ENCODE peak calls at places on chromosomes 1 and 21, in nine cellular contexts. One of them, this sample, is unnamed.

GRCh38 chr21:27725916-27726315 is 759.0 kb upstream of the ADAMTS5 start:
- DNase-seq in brain microvascular endothelial cell: peak; percentile 24
- DNase-seq in HCT116: no peak
- DNase-seq in stomach: no peak
- DNase-seq in tibial artery: no peak
- DNase-seq in small intestine: no peak
- DNase-seq in spleen: no peak
- DNase-seq in CD4-positive, CD25-positive, alpha-beta regulatory T cell: no peak
- DNase-seq in tibial nerve: no peak
- DNase-seq in this sample: no peak

GRCh38 chr1:197200468-197200899 is 54.0 kb upstream of the ASPM start:
- DNase-seq in brain microvascular endothelial cell: no peak
- DNase-seq in HCT116: no peak
- DNase-seq in stomach: no peak
- DNase-seq in tibial artery: peak; percentile 38
- DNase-seq in small intestine: no peak
- DNase-seq in spleen: no peak
- DNase-seq in CD4-positive, CD25-positive, alpha-beta regulatory T cell: peak; percentile 63
- DNase-seq in tibial nerve: peak; percentile 23
- DNase-seq in this sample: no peak

GRCh38 chr1:201763439-201764140 is 65.4 kb upstream of the IPO9 start:
- DNase-seq in brain microvascular endothelial cell: no peak
- DNase-seq in HCT116: no peak
- DNase-seq in stomach: no peak
- DNase-seq in tibial artery: no peak
- DNase-seq in small intestine: no peak
- DNase-seq in spleen: no peak
- DNase-seq in CD4-positive, CD25-positive, alpha-beta regulatory T cell: no peak
- DNase-seq in tibial nerve: no peak
- DNase-seq in this sample: no peak

GRCh38 chr1:83692524-83693336 is 306.2 kb downstream of the TTLL7 start:
- DNase-seq in brain microvascular endothelial cell: peak; percentile 37
- DNase-seq in HCT116: no peak
- DNase-seq in stomach: no peak
- DNase-seq in tibial artery: no peak
- DNase-seq in small intestine: peak; percentile 33
- DNase-seq in spleen: peak; percentile 67
- DNase-seq in CD4-positive, CD25-positive, alpha-beta regulatory T cell: peak; percentile 51
- DNase-seq in tibial nerve: no peak
- DNase-seq in this sample: no peak

GRCh38 chr1:86704972-86705632 is 726 bp downstream of the SH3GLB1 start:
- DNase-seq in brain microvascular endothelial cell: peak; percentile 44
- DNase-seq in HCT116: peak; percentile 8
- DNase-seq in stomach: peak; percentile 49
- DNase-seq in tibial artery: peak; percentile 57
- DNase-seq in small intestine: peak; percentile 68
- DNase-seq in spleen: no peak
- DNase-seq in CD4-positive, CD25-positive, alpha-beta regulatory T cell: peak; percentile 66
- DNase-seq in tibial nerve: peak; percentile 47
- DNase-seq in this sample: no peak

GRCh38 chr1:2274231-2274967 is 46.3 kb downstream of the SKI start:
- DNase-seq in brain microvascular endothelial cell: no peak
- DNase-seq in HCT116: no peak
- DNase-seq in stomach: no peak
- DNase-seq in tibial artery: no peak
- DNase-seq in small intestine: no peak
- DNase-seq in spleen: no peak
- DNase-seq in CD4-positive, CD25-positive, alpha-beta regulatory T cell: no peak
- DNase-seq in tibial nerve: no peak
- DNase-seq in this sample: no peak

GRCh38 chr1:224182866-224183590 is at the start of gene DEGS1:
- DNase-seq in brain microvascular endothelial cell: peak; percentile 62
- DNase-seq in HCT116: peak; percentile 40
- DNase-seq in stomach: peak; percentile 88
- DNase-seq in tibial artery: peak; percentile 71
- DNase-seq in small intestine: peak; percentile 77
- DNase-seq in spleen: peak; percentile 97
- DNase-seq in CD4-positive, CD25-positive, alpha-beta regulatory T cell: peak; percentile 88
- DNase-seq in tibial nerve: peak; percentile 64
- DNase-seq in this sample: peak; percentile 50

GRCh38 chr1:39720094-39720999 is 18.3 kb upstream of the PPIE start:
- DNase-seq in brain microvascular endothelial cell: peak; percentile 24
- DNase-seq in HCT116: peak; percentile 48
- DNase-seq in stomach: no peak
- DNase-seq in tibial artery: no peak
- DNase-seq in small intestine: peak; percentile 80
- DNase-seq in spleen: no peak
- DNase-seq in CD4-positive, CD25-positive, alpha-beta regulatory T cell: peak; percentile 79
- DNase-seq in tibial nerve: no peak
- DNase-seq in this sample: no peak

GRCh38 chr1:207459008-207459407 is 4.9 kb downstream of the CR2 start:
- DNase-seq in brain microvascular endothelial cell: no peak
- DNase-seq in HCT116: no peak
- DNase-seq in stomach: no peak
- DNase-seq in tibial artery: no peak
- DNase-seq in small intestine: peak; percentile 25
- DNase-seq in spleen: no peak
- DNase-seq in CD4-positive, CD25-positive, alpha-beta regulatory T cell: peak; percentile 67
- DNase-seq in tibial nerve: no peak
- DNase-seq in this sample: no peak
- H3K27ac ChIP-seq in brain microvascular endothelial cell: no peak overlapping the region
- H3K27ac ChIP-seq in HCT116: no peak overlapping the region
- H3K27ac ChIP-seq in stomach: no peak overlapping the region
- H3K27ac ChIP-seq in tibial artery: no peak overlapping the region
- H3K27ac ChIP-seq in small intestine: no peak overlapping the region
- H3K27ac ChIP-seq in spleen: peak overlapping the region; percentile 2
- H3K27ac ChIP-seq in CD4-positive, CD25-positive, alpha-beta regulatory T cell: no peak overlapping the region
- H3K27ac ChIP-seq in tibial nerve: no peak overlapping the region
- H3K27ac ChIP-seq in this sample: no peak overlapping the region

DNA sequence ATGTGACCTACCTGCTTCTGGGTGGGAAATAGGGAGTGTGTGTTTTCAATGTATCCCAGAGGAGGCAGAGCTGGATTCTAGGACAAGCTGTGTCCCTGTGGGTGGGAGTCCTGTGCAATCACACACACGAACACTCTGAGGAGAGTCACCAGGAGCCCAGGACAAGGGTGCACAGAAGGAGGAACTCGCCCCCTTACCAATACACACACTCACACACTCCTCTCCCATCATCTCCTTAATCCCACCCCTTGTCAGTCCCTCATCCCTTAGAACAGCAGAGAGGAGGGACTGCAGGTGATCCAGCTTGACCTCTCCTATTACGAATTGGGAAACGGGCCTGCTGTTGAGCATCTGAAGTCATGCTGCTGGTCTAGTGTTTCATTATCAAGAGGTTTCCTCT is 8.5 kb upstream of the MYBPHL start:
- DNase-seq in brain microvascular endothelial cell: no peak
- DNase-seq in HCT116: no peak
- DNase-seq in stomach: no peak
- DNase-seq in tibial artery: no peak
- DNase-seq in small intestine: no peak
- DNase-seq in spleen: no peak
- DNase-seq in CD4-positive, CD25-positive, alpha-beta regulatory T cell: no peak
- DNase-seq in tibial nerve: no peak
- DNase-seq in this sample: no peak
- H3K36me3 ChIP-seq in brain microvascular endothelial cell: peaks cover 48% of the 10 kb centered on the region
- H3K36me3 ChIP-seq in HCT116: no peaks in the 10 kb centered on the region
- H3K36me3 ChIP-seq in stomach: peaks cover 96% of the 10 kb centered on the region
- H3K36me3 ChIP-seq in tibial artery: peaks cover 98% of the 10 kb centered on the region
- H3K36me3 ChIP-seq in small intestine: peaks cover 5% of the 10 kb centered on the region
- H3K36me3 ChIP-seq in spleen: peaks cover 55% of the 10 kb centered on the region
- H3K36me3 ChIP-seq in CD4-positive, CD25-positive, alpha-beta regulatory T cell: no peaks in the 10 kb centered on the region
- H3K36me3 ChIP-seq in tibial nerve: no peaks in the 10 kb centered on the region
- H3K36me3 ChIP-seq in this sample: peaks cover 10% of the 10 kb centered on the region

GRCh38 chr1:942411-942821 is 16.6 kb downstream of the NOC2L start:
- DNase-seq in brain microvascular endothelial cell: no peak
- DNase-seq in HCT116: no peak
- DNase-seq in stomach: no peak
- DNase-seq in tibial artery: no peak
- DNase-seq in small intestine: no peak
- DNase-seq in spleen: no peak
- DNase-seq in CD4-positive, CD25-positive, alpha-beta regulatory T cell: no peak
- DNase-seq in tibial nerve: no peak
- DNase-seq in this sample: no peak

GRCh38 chr1:942864-943533 is 16.1 kb downstream of the NOC2L start:
- DNase-seq in brain microvascular endothelial cell: peak; percentile 56
- DNase-seq in HCT116: no peak
- DNase-seq in stomach: no peak
- DNase-seq in tibial artery: no peak
- DNase-seq in small intestine: no peak
- DNase-seq in spleen: no peak
- DNase-seq in CD4-positive, CD25-positive, alpha-beta regulatory T cell: no peak
- DNase-seq in tibial nerve: no peak
- DNase-seq in this sample: no peak

GRCh38 chr1:944341-945325 is 14.4 kb downstream of the NOC2L start:
- DNase-seq in brain microvascular endothelial cell: no peak
- DNase-seq in HCT116: no peak
- DNase-seq in stomach: no peak
- DNase-seq in tibial artery: no peak
- DNase-seq in small intestine: no peak
- DNase-seq in spleen: no peak
- DNase-seq in CD4-positive, CD25-positive, alpha-beta regulatory T cell: no peak
- DNase-seq in tibial nerve: no peak
- DNase-seq in this sample: no peak

GRCh38 chr1:941588-942383 is 17.3 kb downstream of the NOC2L start:
- DNase-seq in brain microvascular endothelial cell: peak; percentile 63
- DNase-seq in HCT116: no peak
- DNase-seq in stomach: peak; percentile 73
- DNase-seq in tibial artery: peak; percentile 71
- DNase-seq in small intestine: peak; percentile 59
- DNase-seq in spleen: no peak
- DNase-seq in CD4-positive, CD25-positive, alpha-beta regulatory T cell: no peak
- DNase-seq in tibial nerve: no peak
- DNase-seq in this sample: no peak

DNA sequence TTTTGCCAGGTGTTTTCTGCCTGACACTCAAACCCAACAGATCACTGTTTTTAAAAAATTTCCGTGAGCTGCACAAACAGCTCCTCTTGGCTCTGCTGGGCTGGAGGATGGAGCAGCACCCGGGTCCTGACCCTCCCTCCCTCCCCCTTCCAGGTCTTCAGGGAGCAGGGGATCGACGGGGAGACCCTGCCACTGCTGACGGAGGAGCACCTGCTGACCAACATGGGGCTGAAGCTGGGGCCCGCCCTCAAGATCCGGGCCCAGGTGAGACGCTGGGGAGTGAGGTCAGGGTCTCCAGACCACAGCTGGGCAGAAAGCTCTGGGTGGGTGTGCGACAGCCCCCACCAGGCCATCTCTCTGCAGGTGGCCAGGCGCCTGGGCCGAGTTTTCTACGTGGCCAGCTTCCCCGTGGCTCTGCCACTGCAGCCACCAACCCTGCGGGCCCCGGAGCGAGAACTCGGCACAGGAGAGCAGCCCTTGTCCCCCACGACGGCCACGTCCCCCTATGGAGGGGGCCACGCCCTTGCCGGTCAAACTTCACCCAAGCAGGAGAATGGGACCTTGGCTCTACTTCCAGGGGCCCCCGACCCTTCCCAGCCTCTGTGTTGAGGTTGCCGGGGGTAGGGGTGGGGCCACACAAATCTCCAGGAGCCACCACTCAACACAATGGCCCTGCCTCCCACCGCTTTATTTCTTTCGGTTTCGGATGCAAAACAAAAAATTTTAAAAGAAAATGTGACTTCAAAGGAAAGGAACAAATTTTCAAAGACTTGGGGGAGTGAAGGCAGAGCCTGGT is 15.3 kb downstream of the NOC2L start:
- DNase-seq in brain microvascular endothelial cell: no peak
- DNase-seq in HCT116: no peak
- DNase-seq in stomach: no peak
- DNase-seq in tibial artery: no peak
- DNase-seq in small intestine: no peak
- DNase-seq in spleen: no peak
- DNase-seq in CD4-positive, CD25-positive, alpha-beta regulatory T cell: no peak
- DNase-seq in tibial nerve: no peak
- DNase-seq in this sample: no peak
- H3K27me3 ChIP-seq in brain microvascular endothelial cell: peaks cover 4% of the 10 kb centered on the region
- H3K27me3 ChIP-seq in HCT116: peaks cover 10% of the 10 kb centered on the region
- H3K27me3 ChIP-seq in stomach: no peaks in the 10 kb centered on the region
- H3K27me3 ChIP-seq in tibial artery: no peaks in the 10 kb centered on the region
- H3K27me3 ChIP-seq in small intestine: peaks cover 4% of the 10 kb centered on the region
- H3K27me3 ChIP-seq in spleen: peaks cover 49% of the 10 kb centered on the region
- H3K27me3 ChIP-seq in CD4-positive, CD25-positive, alpha-beta regulatory T cell: no peaks in the 10 kb centered on the region
- H3K27me3 ChIP-seq in tibial nerve: no peaks in the 10 kb centered on the region
- H3K27me3 ChIP-seq in this sample: peaks cover 25% of the 10 kb centered on the region

DNA sequence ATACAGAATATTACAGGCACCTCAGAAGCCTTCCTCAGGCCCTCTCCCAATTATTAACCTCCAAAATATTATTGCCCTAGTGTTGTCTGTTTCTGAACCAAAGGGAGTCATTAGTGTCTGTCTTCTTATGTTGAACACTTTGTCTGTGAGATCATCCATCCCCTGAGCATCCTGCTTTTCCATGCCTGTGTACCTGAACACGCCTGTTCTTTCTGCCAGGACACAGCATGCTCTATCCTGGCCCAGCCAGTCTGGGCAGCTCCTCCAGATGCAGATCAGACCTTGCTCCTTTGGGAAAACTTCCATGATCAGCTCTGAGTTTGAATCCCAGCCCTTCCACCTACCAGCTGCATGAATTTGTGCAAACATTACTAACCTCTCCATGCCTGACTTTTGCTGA is 11.0 kb upstream of the CDC42 start:
- DNase-seq in brain microvascular endothelial cell: no peak
- DNase-seq in HCT116: no peak
- DNase-seq in stomach: no peak
- DNase-seq in tibial artery: no peak
- DNase-seq in small intestine: no peak
- DNase-seq in spleen: peak; percentile 36
- DNase-seq in CD4-positive, CD25-positive, alpha-beta regulatory T cell: no peak
- DNase-seq in tibial nerve: no peak
- DNase-seq in this sample: no peak
- H3K27ac ChIP-seq in brain microvascular endothelial cell: no peak overlapping the region
- H3K27ac ChIP-seq in HCT116: no peak overlapping the region
- H3K27ac ChIP-seq in stomach: no peak overlapping the region
- H3K27ac ChIP-seq in tibial artery: no peak overlapping the region
- H3K27ac ChIP-seq in small intestine: no peak overlapping the region
- H3K27ac ChIP-seq in spleen: peak overlapping the region; percentile 89
- H3K27ac ChIP-seq in CD4-positive, CD25-positive, alpha-beta regulatory T cell: peak overlapping the region; percentile 97
- H3K27ac ChIP-seq in tibial nerve: no peak overlapping the region
- H3K27ac ChIP-seq in this sample: peak overlapping the region; percentile 85

DNA sequence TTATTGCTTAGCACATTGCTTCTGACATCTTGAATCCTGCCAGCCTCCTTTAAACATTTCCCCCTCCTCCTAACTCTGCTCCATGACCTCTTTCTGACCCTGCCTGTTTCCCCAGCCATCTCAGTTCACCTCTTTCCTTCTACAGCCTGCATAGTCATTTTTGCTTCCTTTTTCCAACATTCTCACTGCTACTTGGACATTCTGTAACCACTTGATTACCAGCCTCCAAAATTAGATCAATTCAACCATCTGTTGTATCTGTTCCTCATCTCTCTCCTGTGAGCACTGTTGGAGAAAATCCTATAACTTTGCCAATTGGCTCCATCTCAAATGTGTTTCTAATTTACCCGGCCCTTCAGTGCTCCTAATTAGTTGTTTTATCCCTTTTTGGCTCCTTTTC is 27.5 kb upstream of the GPR88 start:
- DNase-seq in brain microvascular endothelial cell: no peak
- DNase-seq in HCT116: no peak
- DNase-seq in stomach: no peak
- DNase-seq in tibial artery: no peak
- DNase-seq in small intestine: no peak
- DNase-seq in spleen: no peak
- DNase-seq in CD4-positive, CD25-positive, alpha-beta regulatory T cell: no peak
- DNase-seq in tibial nerve: no peak
- DNase-seq in this sample: no peak
- H3K36me3 ChIP-seq in brain microvascular endothelial cell: no peaks in the 10 kb centered on the region
- H3K36me3 ChIP-seq in HCT116: no peaks in the 10 kb centered on the region
- H3K36me3 ChIP-seq in stomach: peaks cover 38% of the 10 kb centered on the region
- H3K36me3 ChIP-seq in tibial artery: no peaks in the 10 kb centered on the region
- H3K36me3 ChIP-seq in small intestine: no peaks in the 10 kb centered on the region
- H3K36me3 ChIP-seq in spleen: peaks cover 68% of the 10 kb centered on the region
- H3K36me3 ChIP-seq in CD4-positive, CD25-positive, alpha-beta regulatory T cell: peaks cover 68% of the 10 kb centered on the region
- H3K36me3 ChIP-seq in tibial nerve: no peaks in the 10 kb centered on the region
- H3K36me3 ChIP-seq in this sample: peaks cover 20% of the 10 kb centered on the region

This sample was measured in esophagus squamous epithelium.